ENCODE peak calls at places on chromosomes 3 and 15, in seven cellular contexts. W is activated CD8-positive, alpha-beta T cell treated with anti-CD3 and anti-CD28 coated beads for 36 hours; N is breast epithelium; C is Calu3; U is activated B cell treated with CpG ODN at 0.5 μM for 24 hours; R is fibroblast of the aortic adventitia; O is H9. F is an unnamed sample.

GRCh38 chr3:162719684-162720341 is 1223.2 kb downstream of the OTOL1 start:
- DNase-seq in W (no peak), N (no peak), C (peak; percentile 38), U (no peak), R (peak; percentile 93), O (no peak), F (no peak)

GRCh38 chr15:60661075-60661645 is 182.2 kb upstream of the ICE2 start:
- DNase-seq in W (no peak), N (no peak), C (no peak), U (no peak), R (no peak), O (no peak), F (no peak)

GRCh38 chr15:71651750-71652186 is 158.6 kb upstream of the NR2E3 start:
- DNase-seq in W (peak; percentile 17), N (no peak), C (peak; percentile 44), U (no peak), R (peak; percentile 88), O (peak; percentile 69), F (no peak)

GRCh38 chr15:60477991-60478632 is 830 bp downstream of the ICE2 start:
- DNase-seq in W (no peak), N (no peak), C (no peak), U (no peak), R (peak; percentile 40), O (no peak), F (no peak)

GRCh38 chr3:50459792-50460191 is 43.6 kb downstream of the CACNA2D2 start:
- DNase-seq in W (no peak), N (no peak), C (no peak), U (no peak), R (no peak), O (no peak), F (no peak)

GRCh38 chr3:147945968-147946519 is 536.9 kb downstream of the ZIC1 start:
- DNase-seq in W (no peak), N (no peak), C (peak; percentile 75), U (no peak), R (peak; percentile 94), O (peak; percentile 42), F (no peak)

GRCh38 chr15:27256446-27256845 is 285.5 kb downstream of the GABRG3 start:
- DNase-seq in W (no peak), N (no peak), C (no peak), U (no peak), R (no peak), O (no peak), F (no peak)

GRCh38 chr3:61733866-61734265 is 172.5 kb downstream of the PTPRG start:
- DNase-seq in W (no peak), N (no peak), C (no peak), U (no peak), R (peak; percentile 25), O (no peak), F (no peak)

GRCh38 chr3:190721330-190721729 is 141.2 kb downstream of the GMNC start:
- DNase-seq in W (no peak), N (no peak), C (no peak), U (no peak), R (no peak), O (no peak), F (no peak)

GRCh38 chr15:88832791-88833190 is 29.6 kb downstream of the ACAN start:
- DNase-seq in W (no peak), N (no peak), C (no peak), U (no peak), R (no peak), O (no peak), F (no peak)

GRCh38 chr3:86029590-86029989 is 961.4 kb downstream of the VGLL3 start:
- DNase-seq in W (no peak), N (no peak), C (no peak), U (no peak), R (no peak), O (no peak), F (no peak)

GRCh38 chr15:89009080-89009479 is 79.2 kb upstream of the ABHD2 start:
- DNase-seq in W (no peak), N (no peak), C (no peak), U (no peak), R (no peak), O (no peak), F (no peak)

GRCh38 chr3:59480486-59480995 is 430.7 kb upstream of the CFAP20DC start:
- DNase-seq in W (peak; percentile 20), N (no peak), C (no peak), U (no peak), R (peak; percentile 67), O (no peak), F (no peak)

GRCh38 chr15:50686468-50687301 is at the start of gene TRPM7:
- DNase-seq in W (peak; percentile 91), N (peak; percentile 78), C (peak; percentile 92), U (peak; percentile 92), R (peak; percentile 86), O (peak; percentile 81), F (peak; percentile 87)

GRCh38 chr3:122800838-122801237 is 6.0 kb downstream of the SLC49A4 start:
- DNase-seq in W (no peak), N (peak; percentile 49), C (no peak), U (no peak), R (no peak), O (no peak), F (no peak)

GRCh38 chr3:11554236-11554610 is 89.5 kb downstream of the VGLL4 start:
- DNase-seq in W (no peak), N (no peak), C (no peak), U (no peak), R (no peak), O (no peak), F (no peak)

GRCh38 chr3:122691195-122691594 is 10.6 kb downstream of the PARP14 start:
- DNase-seq in W (no peak), N (no peak), C (no peak), U (no peak), R (peak; percentile 57), O (no peak), F (no peak)

GRCh38 chr3:64266065-64266874 is 41.0 kb upstream of the PRICKLE2 start:
- DNase-seq in W (no peak), N (no peak), C (no peak), U (no peak), R (peak; percentile 96), O (no peak), F (no peak)

GRCh38 chr3:141500397-141500796 is 13.6 kb downstream of the RASA2 start:
- DNase-seq in W (no peak), N (no peak), C (no peak), U (no peak), R (no peak), O (no peak), F (no peak)

GRCh38 chr3:56753206-56753605 is 48.5 kb downstream of the ARHGEF3 start:
- DNase-seq in W (peak; percentile 75), N (no peak), C (no peak), U (no peak), R (peak; percentile 39), O (no peak), F (no peak)

GRCh38 chr3:81891056-81891455 is 129.6 kb upstream of the GBE1 start:
- DNase-seq in W (no peak), N (no peak), C (no peak), U (no peak), R (no peak), O (no peak), F (no peak)

GRCh38 chr3:14988988-14989394 is 41.6 kb downstream of the NR2C2 start:
- DNase-seq in W (peak; percentile 81), N (no peak), C (no peak), U (peak; percentile 21), R (no peak), O (peak; percentile 70), F (no peak)

GRCh38 chr3:52053307-52054304 is 2.8 kb downstream of the DUSP7 start:
- DNase-seq in W (peak; percentile 72), N (peak; percentile 89), C (no peak), U (peak; percentile 39), R (peak; percentile 39), O (no peak), F (no peak)
- TF ChIP-seq CTCF in W (no peak), N (no peak), C (no peak), U (no peak), R (peak; percentile 16), O (peak; percentile 25), F (no peak)

GRCh38 chr3:184016169-184016570 is 1.5 kb downstream of the ABCC5 start:
- DNase-seq in W (no peak), N (no peak), C (no peak), U (no peak), R (no peak), O (no peak), F (no peak)

GRCh38 chr3:184008161-184008560 is 9.5 kb downstream of the ABCC5 start:
- DNase-seq in W (no peak), N (no peak), C (no peak), U (no peak), R (no peak), O (no peak), F (no peak)

GRCh38 chr3:184011230-184011876 is 6.3 kb downstream of the ABCC5 start:
- DNase-seq in W (no peak), N (no peak), C (no peak), U (no peak), R (no peak), O (no peak), F (no peak)

GRCh38 chr3:184015381-184016019 is 2.2 kb downstream of the ABCC5 start:
- DNase-seq in W (no peak), N (no peak), C (no peak), U (no peak), R (no peak), O (no peak), F (no peak)

DNA sequence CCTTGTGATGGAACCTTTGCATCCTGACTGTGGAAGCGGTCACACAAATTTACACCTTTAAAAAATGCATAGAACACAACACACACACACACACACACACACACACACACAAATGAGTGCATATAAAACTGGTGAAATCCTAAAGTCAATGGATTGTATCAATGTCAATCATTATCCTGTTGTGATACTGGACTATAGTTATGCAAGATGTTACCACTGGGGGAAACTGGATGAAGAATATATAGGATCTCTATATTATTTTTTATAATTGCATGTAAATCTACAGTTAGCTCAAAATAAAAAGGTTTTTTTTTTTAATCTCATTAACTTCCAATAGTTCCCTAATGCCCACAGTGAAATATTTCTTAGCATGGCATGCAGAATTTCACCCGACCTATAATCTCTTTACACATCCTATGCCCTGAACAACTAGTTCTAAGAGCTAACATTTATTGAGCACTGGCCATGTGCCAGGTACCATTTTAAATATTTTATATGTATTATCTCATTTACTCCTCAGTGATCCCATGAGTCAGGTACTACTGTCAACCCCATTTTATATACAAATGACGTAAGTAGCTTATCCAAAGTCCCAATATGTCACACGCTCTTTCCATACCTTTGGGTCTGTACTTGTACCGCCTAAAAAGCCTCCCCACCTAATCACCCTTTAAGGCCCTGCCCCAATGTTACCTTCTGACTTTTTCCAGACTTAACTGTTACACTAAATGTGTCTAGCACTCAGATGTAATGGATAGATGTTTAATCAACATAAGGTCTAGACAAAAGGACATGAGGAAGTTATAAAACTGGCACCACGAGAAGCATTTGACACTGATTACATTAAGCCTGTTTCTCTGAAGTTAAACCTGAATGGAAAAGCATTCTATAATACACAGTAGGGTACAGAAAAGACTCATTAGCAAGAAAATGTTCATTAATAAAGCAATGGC is 5.5 kb downstream of the ABCC5 start:
- DNase-seq in W (no peak), N (no peak), C (no peak), U (no peak), R (no peak), O (no peak), F (no peak)
- TF ChIP-seq CTCF in W (no peak), N (no peak), C (no peak), U (no peak), R (no peak), O (no peak), F (no peak)

GRCh38 chr3:138097192-138097829 is 18.1 kb downstream of the DZIP1L start:
- DNase-seq in W (peak; percentile 33), N (no peak), C (peak; percentile 71), U (no peak), R (no peak), O (peak; percentile 61), F (no peak)
- TF ChIP-seq CTCF in W (peak; percentile 60), N (peak; percentile 15), C (peak; percentile 76), U (no peak), R (peak; percentile 60), O (peak; percentile 71), F (peak; percentile 33)

GRCh38 chr15:100985401-100985800 is 66.2 kb downstream of the LRRK1 start:
- DNase-seq in W (no peak), N (no peak), C (no peak), U (no peak), R (no peak), O (no peak), F (no peak)
- TF ChIP-seq CTCF in W (no peak), N (no peak), C (no peak), U (no peak), R (no peak), O (no peak), F (no peak)

F was measured in mesothelial cell of epicardium.